ENCODE peak calls at places on chromosome 11, in seven cellular contexts. One of them, this sample, is unnamed.

GRCh38 chr11:44600739-44601416 is 35.4 kb downstream of the CD82 start:
- DNase-seq in pancreas: no peak
- DNase-seq in HFFc6: no peak
- DNase-seq in hepatocyte: no peak
- DNase-seq in H9: peak; percentile 53
- DNase-seq in kidney epithelial cell: no peak
- DNase-seq in sigmoid colon: no peak
- DNase-seq in this sample: peak; percentile 41

GRCh38 chr11:13216019-13217006 is 61.3 kb upstream of the BMAL1 start:
- DNase-seq in pancreas: no peak
- DNase-seq in HFFc6: peak; percentile 98
- DNase-seq in hepatocyte: peak; percentile 44
- DNase-seq in H9: peak; percentile 55
- DNase-seq in kidney epithelial cell: peak; percentile 97
- DNase-seq in sigmoid colon: no peak
- DNase-seq in this sample: no peak

GRCh38 chr11:77100166-77101042 is 2.2 kb upstream of the OMP start:
- DNase-seq in pancreas: no peak
- DNase-seq in HFFc6: no peak
- DNase-seq in hepatocyte: no peak
- DNase-seq in H9: no peak
- DNase-seq in kidney epithelial cell: no peak
- DNase-seq in sigmoid colon: peak; percentile 50
- DNase-seq in this sample: no peak

GRCh38 chr11:35143509-35144102 is 4.6 kb downstream of the CD44 start:
- DNase-seq in pancreas: no peak
- DNase-seq in HFFc6: no peak
- DNase-seq in hepatocyte: no peak
- DNase-seq in H9: no peak
- DNase-seq in kidney epithelial cell: no peak
- DNase-seq in sigmoid colon: no peak
- DNase-seq in this sample: no peak

GRCh38 chr11:106986261-106986660 is 32.0 kb downstream of the GUCY1A2 start:
- DNase-seq in pancreas: no peak
- DNase-seq in HFFc6: peak; percentile 72
- DNase-seq in hepatocyte: peak; percentile 20
- DNase-seq in H9: no peak
- DNase-seq in kidney epithelial cell: no peak
- DNase-seq in sigmoid colon: no peak
- DNase-seq in this sample: no peak

GRCh38 chr11:126413426-126413825 is 57.9 kb downstream of the ST3GAL4 start:
- DNase-seq in pancreas: no peak
- DNase-seq in HFFc6: no peak
- DNase-seq in hepatocyte: no peak
- DNase-seq in H9: no peak
- DNase-seq in kidney epithelial cell: no peak
- DNase-seq in sigmoid colon: no peak
- DNase-seq in this sample: no peak

GRCh38 chr11:91538065-91538464 is 686.6 kb upstream of the FAT3 start:
- DNase-seq in pancreas: no peak
- DNase-seq in HFFc6: no peak
- DNase-seq in hepatocyte: no peak
- DNase-seq in H9: no peak
- DNase-seq in kidney epithelial cell: no peak
- DNase-seq in sigmoid colon: no peak
- DNase-seq in this sample: no peak

GRCh38 chr11:103091441-103091809 is 535 bp downstream of the DCUN1D5 start:
- DNase-seq in pancreas: peak; percentile 32
- DNase-seq in HFFc6: no peak
- DNase-seq in hepatocyte: peak; percentile 71
- DNase-seq in H9: peak; percentile 39
- DNase-seq in kidney epithelial cell: no peak
- DNase-seq in sigmoid colon: peak; percentile 74
- DNase-seq in this sample: peak; percentile 46

GRCh38 chr11:130636672-130637463 is 188.4 kb downstream of the ADAMTS15 start:
- DNase-seq in pancreas: no peak
- DNase-seq in HFFc6: peak; percentile 85
- DNase-seq in hepatocyte: peak; percentile 51
- DNase-seq in H9: no peak
- DNase-seq in kidney epithelial cell: peak; percentile 94
- DNase-seq in sigmoid colon: no peak
- DNase-seq in this sample: no peak

GRCh38 chr11:93849751-93850584 is 450 bp downstream of the VSTM5 start:
- DNase-seq in pancreas: peak; percentile 50
- DNase-seq in HFFc6: no peak
- DNase-seq in hepatocyte: peak; percentile 38
- DNase-seq in H9: peak; percentile 52
- DNase-seq in kidney epithelial cell: no peak
- DNase-seq in sigmoid colon: no peak
- DNase-seq in this sample: no peak

GRCh38 chr11:62201376-62201775 is 7.1 kb upstream of the SCGB2A1 start:
- DNase-seq in pancreas: no peak
- DNase-seq in HFFc6: no peak
- DNase-seq in hepatocyte: no peak
- DNase-seq in H9: no peak
- DNase-seq in kidney epithelial cell: no peak
- DNase-seq in sigmoid colon: no peak
- DNase-seq in this sample: no peak

GRCh38 chr11:128868851-128869671 is 2.0 kb upstream of the KCNJ1 start:
- DNase-seq in pancreas: no peak
- DNase-seq in HFFc6: no peak
- DNase-seq in hepatocyte: no peak
- DNase-seq in H9: no peak
- DNase-seq in kidney epithelial cell: no peak
- DNase-seq in sigmoid colon: no peak
- DNase-seq in this sample: no peak

GRCh38 chr11:8906629-8907028 is 4.4 kb upstream of the AKIP1 start:
- DNase-seq in pancreas: no peak
- DNase-seq in HFFc6: peak; percentile 52
- DNase-seq in hepatocyte: no peak
- DNase-seq in H9: no peak
- DNase-seq in kidney epithelial cell: no peak
- DNase-seq in sigmoid colon: no peak
- DNase-seq in this sample: no peak

DNA sequence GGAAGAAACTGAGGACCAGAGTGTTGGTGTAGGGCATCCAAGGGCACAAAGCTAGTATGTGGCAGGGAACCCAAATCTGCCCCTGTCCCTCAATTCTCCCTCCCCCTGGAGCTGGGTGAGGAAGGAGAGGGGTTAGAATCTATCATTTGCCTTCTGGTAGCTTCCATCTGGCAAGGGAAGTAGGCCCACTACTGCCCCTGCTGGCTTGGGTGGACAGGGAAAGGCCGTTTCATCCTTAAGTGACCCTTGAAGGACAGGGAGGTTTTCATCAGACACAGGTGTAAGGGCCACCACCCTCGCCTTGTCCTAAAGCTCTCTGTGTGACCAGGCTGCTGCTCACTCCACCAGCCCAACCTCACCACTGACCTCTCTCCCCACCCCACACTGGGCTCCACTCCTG is 22.1 kb downstream of the NECTIN1 start:
- DNase-seq in pancreas: no peak
- DNase-seq in HFFc6: no peak
- DNase-seq in hepatocyte: no peak
- DNase-seq in H9: no peak
- DNase-seq in kidney epithelial cell: no peak
- DNase-seq in sigmoid colon: no peak
- DNase-seq in this sample: no peak
- TF ChIP-seq CTCF in pancreas: no peak
- TF ChIP-seq CTCF in HFFc6: peak; percentile 37
- TF ChIP-seq CTCF in hepatocyte: no peak
- TF ChIP-seq CTCF in H9: peak; percentile 50
- TF ChIP-seq CTCF in kidney epithelial cell: peak; percentile 23
- TF ChIP-seq CTCF in sigmoid colon: no peak
- TF ChIP-seq CTCF in this sample: peak; percentile 14

GRCh38 chr11:23555085-23555484 is 694.8 kb upstream of the CCDC179 start:
- DNase-seq in pancreas: no peak
- DNase-seq in HFFc6: peak; percentile 33
- DNase-seq in hepatocyte: no peak
- DNase-seq in H9: no peak
- DNase-seq in kidney epithelial cell: no peak
- DNase-seq in sigmoid colon: no peak
- DNase-seq in this sample: no peak

GRCh38 chr11:23556163-23556750 is 696.0 kb upstream of the CCDC179 start:
- DNase-seq in pancreas: no peak
- DNase-seq in HFFc6: no peak
- DNase-seq in hepatocyte: no peak
- DNase-seq in H9: no peak
- DNase-seq in kidney epithelial cell: no peak
- DNase-seq in sigmoid colon: no peak
- DNase-seq in this sample: no peak

GRCh38 chr11:23554002-23554401 is 693.7 kb upstream of the CCDC179 start:
- DNase-seq in pancreas: no peak
- DNase-seq in HFFc6: no peak
- DNase-seq in hepatocyte: no peak
- DNase-seq in H9: no peak
- DNase-seq in kidney epithelial cell: no peak
- DNase-seq in sigmoid colon: no peak
- DNase-seq in this sample: no peak
- TF ChIP-seq CTCF in pancreas: no peak
- TF ChIP-seq CTCF in HFFc6: peak; percentile 57
- TF ChIP-seq CTCF in hepatocyte: peak; percentile 20
- TF ChIP-seq CTCF in H9: peak; percentile 50
- TF ChIP-seq CTCF in kidney epithelial cell: no peak
- TF ChIP-seq CTCF in sigmoid colon: no peak
- TF ChIP-seq CTCF in this sample: no peak

GRCh38 chr11:82676483-82677094 is 57.1 kb downstream of the FAM181B start:
- DNase-seq in pancreas: no peak
- DNase-seq in HFFc6: no peak
- DNase-seq in hepatocyte: no peak
- DNase-seq in H9: no peak
- DNase-seq in kidney epithelial cell: no peak
- DNase-seq in sigmoid colon: no peak
- DNase-seq in this sample: no peak
- TF ChIP-seq CTCF in pancreas: peak; percentile 20
- TF ChIP-seq CTCF in HFFc6: peak; percentile 77
- TF ChIP-seq CTCF in hepatocyte: no peak
- TF ChIP-seq CTCF in H9: peak; percentile 61
- TF ChIP-seq CTCF in kidney epithelial cell: peak; percentile 58
- TF ChIP-seq CTCF in sigmoid colon: no peak
- TF ChIP-seq CTCF in this sample: peak; percentile 22

GRCh38 chr11:69125861-69126260 is 29.9 kb upstream of the SMIM38 start:
- DNase-seq in pancreas: no peak
- DNase-seq in HFFc6: no peak
- DNase-seq in hepatocyte: no peak
- DNase-seq in H9: peak; percentile 22
- DNase-seq in kidney epithelial cell: no peak
- DNase-seq in sigmoid colon: no peak
- DNase-seq in this sample: no peak

GRCh38 chr11:69122337-69122641 is 33.4 kb upstream of the SMIM38 start:
- DNase-seq in pancreas: no peak
- DNase-seq in HFFc6: no peak
- DNase-seq in hepatocyte: no peak
- DNase-seq in H9: no peak
- DNase-seq in kidney epithelial cell: no peak
- DNase-seq in sigmoid colon: no peak
- DNase-seq in this sample: no peak

GRCh38 chr11:69121621-69122336 is 34.0 kb upstream of the SMIM38 start:
- DNase-seq in pancreas: no peak
- DNase-seq in HFFc6: no peak
- DNase-seq in hepatocyte: no peak
- DNase-seq in H9: no peak
- DNase-seq in kidney epithelial cell: no peak
- DNase-seq in sigmoid colon: no peak
- DNase-seq in this sample: no peak

GRCh38 chr11:69122642-69123431 is 32.9 kb upstream of the SMIM38 start:
- DNase-seq in pancreas: peak; percentile 86
- DNase-seq in HFFc6: peak; percentile 65
- DNase-seq in hepatocyte: peak; percentile 92
- DNase-seq in H9: peak; percentile 96
- DNase-seq in kidney epithelial cell: peak; percentile 86
- DNase-seq in sigmoid colon: no peak
- DNase-seq in this sample: peak; percentile 61

DNA sequence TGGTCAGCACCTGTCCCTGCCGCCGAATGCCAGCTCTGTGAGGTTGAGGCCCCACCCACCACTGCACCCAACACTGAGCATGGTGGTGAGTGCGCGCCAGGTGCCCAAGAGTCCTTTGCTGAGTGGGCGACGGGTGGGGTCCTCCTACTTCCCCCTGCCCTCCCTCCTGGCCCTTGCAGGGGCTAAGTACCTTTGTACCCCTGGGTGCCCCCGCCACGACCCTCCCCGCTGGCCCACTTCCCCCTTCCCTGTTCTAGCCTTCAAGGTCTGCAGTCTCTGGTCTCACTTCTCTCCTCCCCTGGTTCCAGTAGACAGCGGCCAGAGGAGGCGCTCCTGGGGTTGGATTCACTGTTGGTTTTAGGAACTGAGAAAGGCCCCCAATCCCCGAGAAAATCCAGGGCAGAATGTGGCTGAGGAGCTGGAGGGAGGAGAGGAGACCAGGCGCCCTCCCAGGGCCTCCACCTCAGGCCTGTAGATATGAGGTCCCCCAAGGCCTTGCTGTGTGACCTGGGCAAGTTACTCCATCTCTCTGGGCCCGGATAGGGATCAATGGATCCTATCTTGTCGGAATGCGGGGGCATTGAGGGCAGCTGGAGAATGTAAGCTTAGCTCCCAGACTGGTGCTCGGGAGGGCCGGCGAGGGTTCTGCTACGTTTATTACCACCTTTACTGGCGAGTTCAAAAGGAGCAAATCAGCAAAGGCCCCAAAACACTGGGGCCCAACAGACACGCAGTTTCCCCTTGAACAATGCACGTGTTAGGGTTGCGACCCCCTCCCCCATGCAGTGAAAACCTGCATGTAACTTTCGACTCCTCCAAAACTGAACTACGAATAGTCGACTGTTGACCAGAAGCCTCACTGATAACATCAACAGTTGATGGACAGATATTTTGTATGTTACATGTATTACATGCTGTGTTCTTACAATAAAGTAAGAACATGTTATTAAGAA is 31.9 kb upstream of the SMIM38 start:
- DNase-seq in pancreas: no peak
- DNase-seq in HFFc6: no peak
- DNase-seq in hepatocyte: no peak
- DNase-seq in H9: no peak
- DNase-seq in kidney epithelial cell: no peak
- DNase-seq in sigmoid colon: no peak
- DNase-seq in this sample: no peak
- TF ChIP-seq CTCF in pancreas: no peak
- TF ChIP-seq CTCF in HFFc6: no peak
- TF ChIP-seq CTCF in hepatocyte: peak; percentile 16
- TF ChIP-seq CTCF in H9: peak; percentile 40
- TF ChIP-seq CTCF in kidney epithelial cell: peak; percentile 27
- TF ChIP-seq CTCF in sigmoid colon: no peak
- TF ChIP-seq CTCF in this sample: no peak

DNA sequence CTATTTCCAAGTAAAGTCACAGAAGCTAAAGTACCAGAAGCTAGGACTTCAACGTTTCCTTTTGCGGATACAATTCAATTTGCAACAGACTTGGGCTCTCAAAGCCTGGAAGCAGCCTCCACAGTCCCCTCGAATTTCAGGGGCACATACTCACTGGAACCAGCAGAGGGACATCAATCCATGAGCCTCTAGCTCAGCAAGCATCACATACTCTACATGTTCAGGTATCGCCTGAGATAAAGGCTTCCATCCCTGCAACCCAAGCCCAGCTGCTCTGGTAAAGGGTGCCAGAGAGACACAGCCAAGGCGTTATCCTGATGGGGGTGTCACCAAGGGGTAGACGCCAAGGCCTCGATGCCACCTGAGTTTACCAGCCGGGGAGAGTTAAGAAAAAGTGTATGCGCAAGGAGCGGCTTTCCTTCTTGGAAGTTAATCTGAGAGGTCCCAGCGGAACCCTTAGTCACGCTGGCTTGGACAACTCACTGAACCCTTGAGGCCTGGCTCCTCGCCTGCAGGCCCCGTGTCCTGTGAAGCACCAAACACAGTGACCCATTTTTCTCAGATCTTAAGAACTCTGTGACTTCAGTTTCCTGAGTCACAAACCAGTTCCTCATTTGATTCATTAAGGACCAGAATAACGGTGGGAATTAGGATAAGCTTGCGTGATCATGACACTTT is 13.0 kb downstream of the LTO1 start:
- DNase-seq in pancreas: no peak
- DNase-seq in HFFc6: no peak
- DNase-seq in hepatocyte: no peak
- DNase-seq in H9: peak; percentile 55
- DNase-seq in kidney epithelial cell: no peak
- DNase-seq in sigmoid colon: no peak
- DNase-seq in this sample: no peak
- TF ChIP-seq CTCF in pancreas: no peak
- TF ChIP-seq CTCF in HFFc6: peak; percentile 62
- TF ChIP-seq CTCF in hepatocyte: no peak
- TF ChIP-seq CTCF in H9: peak; percentile 64
- TF ChIP-seq CTCF in kidney epithelial cell: peak; percentile 19
- TF ChIP-seq CTCF in sigmoid colon: no peak
- TF ChIP-seq CTCF in this sample: peak; percentile 36

This sample was measured in nephron progenitor cell.